ENCODE peak calls at places on chromosomes 6 and 20, in eight cellular contexts. H is astrocyte; Y is IMR-90; G is HCT116; S is Karpas-422; N is heart left ventricle; E is CD8-positive, alpha-beta T cell; T is left ventricle myocardium inferior. X is an unnamed sample. For H3K4me1, the result is how much of the 10 kb centered on the place peaks cover.

GRCh38 chr6:132025468-132025867 is 74.3 kb upstream of the CCN2 start:
- DNase-seq in H (no peak), Y (no peak), E (no peak), N (no peak), S (no peak), G (no peak), T (no peak), X (no peak)

GRCh38 chr6:24357336-24358218 is at the start of gene DCDC2:
- DNase-seq in Y (no peak), T (no peak), S (no peak), G (no peak), H (peak), N (no peak), E (no peak), X (no peak)

GRCh38 chr6:169185692-169186485 is 67.8 kb downstream of the THBS2 start:
- DNase-seq in H (no peak), E (no peak), G (no peak), S (no peak), Y (no peak), T (no peak), N (no peak), X (no peak)

GRCh38 chr20:54058420-54059139 is 11.8 kb downstream of the BCAS1 start:
- DNase-seq in E (no peak), Y (no peak), T (no peak), S (no peak), G (no peak), N (no peak), H (no peak), X (no peak)

GRCh38 chr6:24545691-24546090 is 50.9 kb downstream of the ALDH5A1 start:
- DNase-seq in T (no peak), H (no peak), G (no peak), Y (no peak), N (no peak), S (no peak), E (no peak), X (no peak)

GRCh38 chr20:402496-402885 is 5.6 kb upstream of the RBCK1 start:
- DNase-seq in T (no peak), H (no peak), Y (no peak), E (no peak), S (no peak), N (no peak), G (no peak), X (no peak)

GRCh38 chr20:2237059-2237458 is 58.7 kb upstream of the TGM3 start:
- DNase-seq in Y (peak), N (peak), G (no peak), T (no peak), E (no peak), H (peak), S (no peak), X (peak)

GRCh38 chr20:14919473-14920157 is 582.2 kb upstream of the FLRT3 start:
- DNase-seq in G (peak), Y (no peak), H (no peak), N (no peak), T (no peak), E (no peak), S (no peak), X (peak)

GRCh38 chr6:31042801-31043200 is 32.5 kb downstream of the MUC22 start:
- DNase-seq in N (peak), E (no peak), T (peak), H (peak), G (peak), Y (peak), S (peak), X (no peak)

GRCh38 chr20:42186337-42186736 is 568.2 kb upstream of the CHD6 start:
- DNase-seq in H (no peak), T (no peak), S (no peak), Y (no peak), N (no peak), E (no peak), G (no peak), X (no peak)

GRCh38 chr6:159042003-159042823 is 2.6 kb downstream of the TAGAP start:
- DNase-seq in Y (peak), G (peak), S (peak), H (peak), E (peak), N (peak), T (no peak), X (peak)

GRCh38 chr6:19841181-19841580 is 4.0 kb downstream of the ID4 start:
- DNase-seq in N (no peak), H (no peak), S (no peak), G (no peak), E (no peak), Y (no peak), T (no peak), X (no peak)

GRCh38 chr6:83511901-83512681 is at the start of gene PRSS35:
- DNase-seq in S (no peak), G (peak), E (no peak), N (peak), T (peak), Y (peak), H (peak), X (peak)

GRCh38 chr20:1373036-1373435 is 19.8 kb downstream of the FKBP1A start:
- DNase-seq in N (no peak), Y (no peak), E (no peak), H (no peak), G (no peak), S (no peak), T (no peak), X (no peak)

GRCh38 chr6:64330694-64331309 is 695.2 kb downstream of the PHF3 start:
- DNase-seq in Y (peak), G (no peak), H (peak), S (peak), T (peak), E (no peak), N (peak), X (peak)

GRCh38 chr6:96967957-96968871 is 43.7 kb downstream of the KLHL32 start:
- DNase-seq in H (no peak), E (no peak), S (no peak), T (no peak), G (no peak), N (no peak), Y (no peak), X (no peak)

GRCh38 chr6:167686204-167686893 is 140.4 kb upstream of the AFDN start:
- DNase-seq in Y (no peak), G (no peak), T (no peak), E (no peak), N (no peak), S (no peak), H (no peak), X (no peak)

GRCh38 chr20:32461836-32462600 is 103.9 kb downstream of the ASXL1 start:
- DNase-seq in G (no peak), T (no peak), Y (no peak), H (no peak), N (no peak), S (no peak), E (no peak), X (no peak)

GRCh38 chr20:2086980-2087377 is 14.6 kb upstream of the STK35 start:
- DNase-seq in Y (no peak), H (no peak), N (no peak), T (no peak), S (no peak), E (no peak), G (no peak), X (no peak)

GRCh38 chr6:70151616-70152015 is 151.3 kb downstream of the COL9A1 start:
- DNase-seq in Y (no peak), G (no peak), N (no peak), T (no peak), E (no peak), S (no peak), H (no peak), X (no peak)

GRCh38 chr6:84028350-84028749 is 5.2 kb upstream of the MRAP2 start:
- DNase-seq in T (no peak), S (no peak), E (no peak), N (no peak), H (no peak), G (no peak), Y (no peak), X (no peak)

GRCh38 chr20:45253260-45253659 is 1.1 kb downstream of the SLPI start:
- DNase-seq in T (no peak), G (no peak), N (no peak), E (no peak), Y (no peak), S (no peak), H (no peak), X (no peak)
- H3K4me1 ChIP-seq in T (under half), G (under half), N (under half), E (under half), Y (under half), S (under half), H (under half), X (under half)

GRCh38 chr6:45652393-45652792 is 274.7 kb upstream of the SUPT3H start:
- DNase-seq in E (no peak), H (no peak), N (no peak), Y (no peak), G (no peak), S (no peak), T (no peak), X (no peak)
- H3K4me1 ChIP-seq in E (under half), H (half or more), N (under half), Y (under half), G (half or more), S (under half), T (under half), X (half or more)

GRCh38 chr6:34243901-34244884 is 4.6 kb downstream of the SMIM29 start:
- DNase-seq in H (peak), T (no peak), E (no peak), Y (peak), S (no peak), G (peak), N (no peak), X (peak)

GRCh38 chr6:34246563-34247391 is 2.0 kb downstream of the SMIM29 start:
- DNase-seq in G (no peak), S (peak), N (no peak), H (no peak), T (no peak), E (no peak), Y (peak), X (peak)

GRCh38 chr6:34247481-34248197 is 1.2 kb downstream of the SMIM29 start:
- DNase-seq in T (no peak), G (no peak), S (peak), E (no peak), Y (no peak), N (no peak), H (no peak), X (no peak)

GRCh38 chr6:34248198-34248726 is 544 bp downstream of the SMIM29 start:
- DNase-seq in G (no peak), S (peak), H (no peak), T (peak), E (no peak), Y (peak), N (peak), X (peak)

GRCh38 chr6:34246249-34246562 is 2.6 kb downstream of the SMIM29 start:
- DNase-seq in G (no peak), S (no peak), H (no peak), Y (no peak), E (no peak), T (no peak), N (no peak), X (no peak)
- H3K4me1 ChIP-seq in G (half or more), S (under half), H (under half), Y (under half), E (under half), T (under half), N (under half), X (half or more)

GRCh38 chr20:20493701-20494100 is 125.8 kb downstream of the INSM1 start:
- DNase-seq in H (no peak), G (no peak), S (no peak), N (no peak), E (no peak), T (no peak), Y (no peak), X (no peak)
- H3K4me1 ChIP-seq in H (under half), G (under half), S (under half), N (under half), E (under half), T (under half), Y (under half), X (under half)

GRCh38 chr6:81857812-81858211 is 105.3 kb upstream of the TENT5A start:
- DNase-seq in S (no peak), N (no peak), G (no peak), T (no peak), Y (no peak), H (peak), E (no peak), X (no peak)
- H3K4me1 ChIP-seq in S (under half), N (under half), G (under half), T (under half), Y (under half), H (under half), E (under half), X (under half)

GRCh38 chr6:32679501-32679900 is 13.0 kb upstream of the HLA-DQB1 start:
- DNase-seq in N (no peak), T (no peak), E (no peak), Y (no peak), G (no peak), H (no peak), S (no peak), X (no peak)
- H3K4me1 ChIP-seq in N (under half), T (under half), E (under half), Y (under half), G (under half), H (under half), S (under half), X (under half)

DNA sequence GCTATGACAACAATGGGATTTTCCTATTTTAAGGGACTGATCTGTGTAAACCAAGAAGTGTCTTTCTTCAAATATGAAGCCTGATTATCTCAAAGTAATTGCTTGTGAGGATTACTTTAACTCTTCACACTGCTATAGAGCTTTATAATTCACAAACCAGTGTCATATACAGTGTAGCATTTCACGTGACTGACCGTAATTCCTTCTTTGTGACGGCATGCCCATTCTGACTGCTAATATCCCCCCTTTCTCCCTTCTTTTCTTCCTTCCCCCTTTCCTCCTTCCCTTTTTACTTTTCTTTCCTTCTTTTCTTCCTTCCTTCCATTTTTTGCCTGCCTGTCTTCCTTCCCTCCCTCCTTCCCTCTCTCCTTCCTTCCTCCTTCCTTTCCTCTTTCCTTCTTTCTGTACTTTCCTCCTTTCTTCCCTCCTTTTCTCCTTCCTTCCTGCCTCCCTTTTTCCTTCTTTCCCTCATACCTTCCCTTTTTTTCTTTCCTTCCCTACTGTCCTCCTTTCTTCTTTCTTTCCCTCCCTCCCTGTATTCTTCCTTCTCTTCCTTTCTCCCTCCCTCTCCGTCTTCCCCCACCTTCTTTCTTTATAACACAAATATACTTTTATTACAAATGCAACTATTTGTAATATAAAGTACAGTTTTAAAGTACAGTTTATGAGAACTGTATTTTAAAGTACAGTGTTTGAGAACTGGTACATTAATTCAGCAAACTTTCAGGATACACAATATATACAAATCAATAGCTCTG is 75.0 kb upstream of the EXOC2 start:
- DNase-seq in E (no peak), G (no peak), Y (no peak), T (no peak), H (no peak), N (no peak), S (no peak), X (no peak)
- H3K4me1 ChIP-seq in E (under half), G (under half), Y (under half), T (under half), H (under half), N (under half), S (under half), X (under half)

X was measured in SJSA1.